ENCODE peak calls at places on chromosome 2, in five cellular contexts. K is activated CD4-positive, alpha-beta T cell treated with anti-CD3 and anti-CD28 coated beads for 1 hour; G is WTC11; C is RKO; L is cerebellar cortex. X is an unnamed sample.

GRCh38 chr2:189175869-189176431 is 3.6 kb downstream of the COL5A2 start:
- DNase-seq in K (no peak), G (no peak), C (no peak), L (no peak), X (no peak)

GRCh38 chr2:192073878-192074277 is 120.9 kb downstream of the TMEFF2 start:
- DNase-seq in K (no peak), G (no peak), C (no peak), L (no peak), X (no peak)

GRCh38 chr2:204561771-204562170 is 16.5 kb downstream of the PARD3B start:
- DNase-seq in K (no peak), G (no peak), C (no peak), L (no peak), X (no peak)

GRCh38 chr2:65059071-65059470 is 2.9 kb downstream of the CEP68 start:
- DNase-seq in K (no peak), G (no peak), C (no peak), L (no peak), X (no peak)

GRCh38 chr2:38765149-38765548 is 12.9 kb upstream of the GEMIN6 start:
- DNase-seq in K (no peak), G (no peak), C (no peak), L (no peak), X (no peak)

GRCh38 chr2:96267159-96267971 is 1.3 kb downstream of the CIAO1 start:
- DNase-seq in K (no peak), G (peak), C (peak), L (peak), X (peak)

GRCh38 chr2:99507964-99508818 is 18.4 kb upstream of the REV1 start:
- DNase-seq in K (no peak), G (no peak), C (no peak), L (peak), X (no peak)

GRCh38 chr2:170571612-170572011 is 143.5 kb upstream of the SP5 start:
- DNase-seq in K (no peak), G (no peak), C (no peak), L (no peak), X (no peak)

GRCh38 chr2:163247151-163247872 is 408.7 kb upstream of the KCNH7 start:
- DNase-seq in K (no peak), G (no peak), C (no peak), L (peak), X (no peak)

GRCh38 chr2:136383161-136383560 is 265.2 kb upstream of the CXCR4 start:
- DNase-seq in K (no peak), G (no peak), C (no peak), L (no peak), X (no peak)

GRCh38 chr2:150478206-150478974 is 9.1 kb downstream of the RND3 start:
- DNase-seq in K (no peak), G (no peak), C (no peak), L (no peak), X (no peak)

GRCh38 chr2:221850076-221850475 is 278.0 kb upstream of the EPHA4 start:
- DNase-seq in K (no peak), G (no peak), C (no peak), L (no peak), X (no peak)

GRCh38 chr2:177281400-177282021 is 17.0 kb upstream of the NFE2L2 start:
- DNase-seq in K (no peak), G (no peak), C (no peak), L (no peak), X (no peak)

GRCh38 chr2:98576666-98577312 is 31.5 kb downstream of the COA5 start:
- DNase-seq in K (no peak), G (no peak), C (no peak), L (no peak), X (no peak)

GRCh38 chr2:42841344-42841743 is 49.0 kb upstream of the HAAO start:
- DNase-seq in K (no peak), G (no peak), C (no peak), L (no peak), X (no peak)

GRCh38 chr2:235614900-235615712 is 121.3 kb downstream of the AGAP1 start:
- DNase-seq in K (no peak), G (no peak), C (no peak), L (no peak), X (no peak)

GRCh38 chr2:96065381-96065930 is 30.7 kb upstream of the GPAT2 start:
- DNase-seq in K (no peak), G (no peak), C (no peak), L (no peak), X (no peak)

GRCh38 chr2:157800838-157801495 is 75.2 kb downstream of the ACVR1 start:
- DNase-seq in K (no peak), G (no peak), C (no peak), L (no peak), X (no peak)

GRCh38 chr2:86017901-86018896 is 87.5 kb downstream of the POLR1A start:
- DNase-seq in K (no peak), G (no peak), C (no peak), L (peak), X (no peak)

GRCh38 chr2:219451626-219452360 is 17.1 kb downstream of the SPEG start:
- DNase-seq in K (no peak), G (no peak), C (no peak), L (no peak), X (no peak)

GRCh38 chr2:174603280-174603679 is 5.7 kb upstream of the WIPF1 start:
- DNase-seq in K (peak), G (peak), C (peak), L (peak), X (peak)

GRCh38 chr2:239443666-239444567 is 43.1 kb upstream of the HDAC4 start:
- DNase-seq in K (no peak), G (no peak), C (peak), L (no peak), X (no peak)

GRCh38 chr2:217746741-217747287 is 256.0 kb downstream of the TNS1 start:
- DNase-seq in K (no peak), G (no peak), C (no peak), L (no peak), X (no peak)

GRCh38 chr2:17962874-17963273 is 84.4 kb downstream of the KCNS3 start:
- DNase-seq in K (no peak), G (no peak), C (no peak), L (no peak), X (no peak)

GRCh38 chr2:151638188-151638933 is 95.9 kb downstream of the NEB start:
- DNase-seq in K (peak), G (no peak), C (peak), L (no peak), X (peak)

GRCh38 chr2:210502997-210503621 is 26.6 kb upstream of the LANCL1 start:
- DNase-seq in K (no peak), G (peak), C (peak), L (peak), X (no peak)

GRCh38 chr2:24409700-24410556 is 49.6 kb upstream of the ITSN2 start:
- DNase-seq in K (no peak), G (peak), C (peak), L (peak), X (no peak)

GRCh38 chr2:29310665-29311348 is 195.6 kb downstream of the CLIP4 start:
- DNase-seq in K (no peak), G (no peak), C (no peak), L (no peak), X (no peak)

GRCh38 chr2:113079123-113079522 is 11.4 kb downstream of the IL1F10 start:
- DNase-seq in K (no peak), G (no peak), C (no peak), L (no peak), X (no peak)

GRCh38 chr2:76445880-76446279 is 735.2 kb upstream of the GCFC2 start:
- DNase-seq in K (no peak), G (no peak), C (no peak), L (no peak), X (no peak)

GRCh38 chr2:15042824-15043223 is 410.3 kb downstream of the LRATD1 start:
- DNase-seq in K (no peak), G (no peak), C (no peak), L (no peak), X (no peak)

GRCh38 chr2:201931955-201932354 is 101.7 kb upstream of the FZD7 start:
- DNase-seq in K (no peak), G (no peak), C (no peak), L (no peak), X (no peak)

GRCh38 chr2:10948165-10948564 is 36.4 kb downstream of the KCNF1 start:
- DNase-seq in K (no peak), G (no peak), C (no peak), L (no peak), X (no peak)

GRCh38 chr2:16389611-16390010 is 276.0 kb downstream of the CYRIA start:
- DNase-seq in K (no peak), G (no peak), C (no peak), L (no peak), X (no peak)

GRCh38 chr2:40680547-40680946 is 228.7 kb upstream of the SLC8A1 start:
- DNase-seq in K (no peak), G (no peak), C (no peak), L (no peak), X (no peak)

GRCh38 chr2:6535572-6535971 is 330.1 kb downstream of the CMPK2 start:
- DNase-seq in K (no peak), G (no peak), C (no peak), L (no peak), X (no peak)

X was measured in natural killer cell.